ENCODE peak calls at places on chromosomes 6 and 20, in ten cellular contexts. One of them, this sample, is unnamed.
A peak's percentile ranks its signal among the peaks of the same experiment; 100 is the strongest.

GRCh38 chr6:33205172-33206026 is 944 bp downstream of the HSD17B8 start:
- DNase-seq in activated CD8-positive, alpha-beta T cell treated with anti-CD3 and anti-CD28 coated beads, Interleukin-2, amount 10 ng/mL, durations not matched to agents 7 days and 5 days: peak; percentile 51
- DNase-seq in T-helper 2 cell treated with Interferon-gamma antibody and Interleukin-4, amounts not matched to agents 5 μg/mL and 100 μg/mL, for 36 hours: peak; percentile 74
- DNase-seq in CD8-positive, alpha-beta memory T cell: no peak
- DNase-seq in iris pigment epithelial cell: peak; percentile 52
- DNase-seq in Ammon's horn: no peak
- DNase-seq in natural killer cell: no peak
- DNase-seq in T47D: no peak
- DNase-seq in substantia nigra: no peak
- DNase-seq in SW480: peak; percentile 78
- DNase-seq in this sample: no peak

GRCh38 chr6:53119772-53120409 is 28.8 kb downstream of the GCM1 start:
- DNase-seq in Ammon's horn: no peak
- DNase-seq in activated CD8-positive, alpha-beta T cell treated with anti-CD3 and anti-CD28 coated beads, Interleukin-2, amount 10 ng/mL, durations not matched to agents 7 days and 5 days: no peak
- DNase-seq in CD8-positive, alpha-beta memory T cell: no peak
- DNase-seq in T47D: no peak
- DNase-seq in T-helper 2 cell treated with Interferon-gamma antibody and Interleukin-4, amounts not matched to agents 5 μg/mL and 100 μg/mL, for 36 hours: no peak
- DNase-seq in SW480: peak; percentile 41
- DNase-seq in substantia nigra: no peak
- DNase-seq in iris pigment epithelial cell: peak; percentile 74
- DNase-seq in natural killer cell: no peak
- DNase-seq in this sample: no peak

GRCh38 chr6:26198626-26199056 is 111.4 kb downstream of the HFE start:
- DNase-seq in Ammon's horn: no peak
- DNase-seq in CD8-positive, alpha-beta memory T cell: no peak
- DNase-seq in iris pigment epithelial cell: no peak
- DNase-seq in T47D: no peak
- DNase-seq in SW480: peak; percentile 58
- DNase-seq in substantia nigra: no peak
- DNase-seq in T-helper 2 cell treated with Interferon-gamma antibody and Interleukin-4, amounts not matched to agents 5 μg/mL and 100 μg/mL, for 36 hours: no peak
- DNase-seq in natural killer cell: no peak
- DNase-seq in activated CD8-positive, alpha-beta T cell treated with anti-CD3 and anti-CD28 coated beads, Interleukin-2, amount 10 ng/mL, durations not matched to agents 7 days and 5 days: no peak
- DNase-seq in this sample: no peak

GRCh38 chr20:36439040-36439730 is 102.1 kb upstream of the MYL9 start:
- DNase-seq in T47D: peak; percentile 81
- DNase-seq in CD8-positive, alpha-beta memory T cell: peak; percentile 28
- DNase-seq in SW480: peak; percentile 70
- DNase-seq in iris pigment epithelial cell: peak; percentile 34
- DNase-seq in Ammon's horn: peak; percentile 61
- DNase-seq in substantia nigra: peak; percentile 6
- DNase-seq in natural killer cell: peak; percentile 51
- DNase-seq in activated CD8-positive, alpha-beta T cell treated with anti-CD3 and anti-CD28 coated beads, Interleukin-2, amount 10 ng/mL, durations not matched to agents 7 days and 5 days: peak; percentile 77
- DNase-seq in T-helper 2 cell treated with Interferon-gamma antibody and Interleukin-4, amounts not matched to agents 5 μg/mL and 100 μg/mL, for 36 hours: peak; percentile 49
- DNase-seq in this sample: peak; percentile 13

GRCh38 chr20:55135923-55136322 is 660.5 kb downstream of the DOK5 start:
- DNase-seq in activated CD8-positive, alpha-beta T cell treated with anti-CD3 and anti-CD28 coated beads, Interleukin-2, amount 10 ng/mL, durations not matched to agents 7 days and 5 days: no peak
- DNase-seq in natural killer cell: no peak
- DNase-seq in Ammon's horn: no peak
- DNase-seq in iris pigment epithelial cell: no peak
- DNase-seq in T47D: no peak
- DNase-seq in SW480: no peak
- DNase-seq in substantia nigra: no peak
- DNase-seq in T-helper 2 cell treated with Interferon-gamma antibody and Interleukin-4, amounts not matched to agents 5 μg/mL and 100 μg/mL, for 36 hours: no peak
- DNase-seq in CD8-positive, alpha-beta memory T cell: no peak
- DNase-seq in this sample: no peak

GRCh38 chr6:41713650-41714291 is 21.6 kb downstream of the TFEB start:
- DNase-seq in substantia nigra: peak; percentile 46
- DNase-seq in iris pigment epithelial cell: peak; percentile 41
- DNase-seq in Ammon's horn: no peak
- DNase-seq in CD8-positive, alpha-beta memory T cell: no peak
- DNase-seq in T-helper 2 cell treated with Interferon-gamma antibody and Interleukin-4, amounts not matched to agents 5 μg/mL and 100 μg/mL, for 36 hours: peak; percentile 33
- DNase-seq in SW480: no peak
- DNase-seq in activated CD8-positive, alpha-beta T cell treated with anti-CD3 and anti-CD28 coated beads, Interleukin-2, amount 10 ng/mL, durations not matched to agents 7 days and 5 days: no peak
- DNase-seq in natural killer cell: no peak
- DNase-seq in T47D: no peak
- DNase-seq in this sample: no peak

GRCh38 chr6:154382707-154383106 is 26.1 kb upstream of the IPCEF1 start:
- DNase-seq in natural killer cell: no peak
- DNase-seq in T-helper 2 cell treated with Interferon-gamma antibody and Interleukin-4, amounts not matched to agents 5 μg/mL and 100 μg/mL, for 36 hours: no peak
- DNase-seq in T47D: no peak
- DNase-seq in iris pigment epithelial cell: no peak
- DNase-seq in Ammon's horn: no peak
- DNase-seq in substantia nigra: no peak
- DNase-seq in SW480: no peak
- DNase-seq in activated CD8-positive, alpha-beta T cell treated with anti-CD3 and anti-CD28 coated beads, Interleukin-2, amount 10 ng/mL, durations not matched to agents 7 days and 5 days: no peak
- DNase-seq in CD8-positive, alpha-beta memory T cell: no peak
- DNase-seq in this sample: no peak

GRCh38 chr6:144155529-144155928 is 5.2 kb downstream of the STX11 start:
- DNase-seq in natural killer cell: no peak
- DNase-seq in CD8-positive, alpha-beta memory T cell: no peak
- DNase-seq in Ammon's horn: no peak
- DNase-seq in iris pigment epithelial cell: no peak
- DNase-seq in activated CD8-positive, alpha-beta T cell treated with anti-CD3 and anti-CD28 coated beads, Interleukin-2, amount 10 ng/mL, durations not matched to agents 7 days and 5 days: no peak
- DNase-seq in substantia nigra: no peak
- DNase-seq in SW480: no peak
- DNase-seq in T-helper 2 cell treated with Interferon-gamma antibody and Interleukin-4, amounts not matched to agents 5 μg/mL and 100 μg/mL, for 36 hours: no peak
- DNase-seq in T47D: no peak
- DNase-seq in this sample: no peak

GRCh38 chr6:166364480-166364879 is 18.3 kb downstream of the MPC1 start:
- DNase-seq in iris pigment epithelial cell: no peak
- DNase-seq in substantia nigra: peak; percentile 15
- DNase-seq in activated CD8-positive, alpha-beta T cell treated with anti-CD3 and anti-CD28 coated beads, Interleukin-2, amount 10 ng/mL, durations not matched to agents 7 days and 5 days: no peak
- DNase-seq in Ammon's horn: peak; percentile 14
- DNase-seq in natural killer cell: no peak
- DNase-seq in SW480: no peak
- DNase-seq in T47D: no peak
- DNase-seq in CD8-positive, alpha-beta memory T cell: no peak
- DNase-seq in T-helper 2 cell treated with Interferon-gamma antibody and Interleukin-4, amounts not matched to agents 5 μg/mL and 100 μg/mL, for 36 hours: no peak
- DNase-seq in this sample: peak; percentile 41

This sample was measured in globus pallidus.